ENCODE peak calls at places on chromosomes 11 and 22, in four cellular contexts. One of them, this sample, is unnamed.

GRCh38 chr11:3227568-3228444 is 4.4 kb downstream of the MRGPRE start:
- DNase-seq in A549: no peak
- DNase-seq in ovary: no peak
- DNase-seq in erythroblast: no peak
- DNase-seq in this sample: no peak

GRCh38 chr11:13448876-13449275 is 14.1 kb downstream of the BTBD10 start:
- DNase-seq in erythroblast: no peak
- DNase-seq in A549: no peak
- DNase-seq in ovary: no peak
- DNase-seq in this sample: peak; percentile 28

GRCh38 chr11:102279641-102280170 is 37.6 kb upstream of the BIRC3 start:
- DNase-seq in ovary: no peak
- DNase-seq in erythroblast: no peak
- DNase-seq in A549: no peak
- DNase-seq in this sample: no peak

GRCh38 chr11:110003426-110003825 is 89.8 kb upstream of the ZC3H12C start:
- DNase-seq in erythroblast: no peak
- DNase-seq in A549: no peak
- DNase-seq in ovary: no peak
- DNase-seq in this sample: no peak

GRCh38 chr11:90764691-90765090 is 541.8 kb upstream of the CHORDC1 start:
- DNase-seq in erythroblast: no peak
- DNase-seq in A549: no peak
- DNase-seq in ovary: no peak
- DNase-seq in this sample: no peak

GRCh38 chr11:118657238-118657637 is 22.2 kb downstream of the TREH start:
- DNase-seq in erythroblast: no peak
- DNase-seq in A549: no peak
- DNase-seq in ovary: no peak
- DNase-seq in this sample: no peak

GRCh38 chr11:112634551-112634950 is 326.7 kb upstream of the NCAM1 start:
- DNase-seq in ovary: no peak
- DNase-seq in A549: no peak
- DNase-seq in erythroblast: no peak
- DNase-seq in this sample: no peak

GRCh38 chr11:64900263-64900678 is 16.7 kb downstream of the ATG2A start:
- DNase-seq in ovary: no peak
- DNase-seq in erythroblast: no peak
- DNase-seq in A549: peak; percentile 59
- DNase-seq in this sample: no peak

GRCh38 chr11:2166091-2166851 is 5.3 kb upstream of the INS start:
- DNase-seq in erythroblast: peak; percentile 64
- DNase-seq in ovary: peak; percentile 46
- DNase-seq in A549: no peak
- DNase-seq in this sample: no peak

GRCh38 chr22:47457021-47457420 is 694.6 kb downstream of the TBC1D22A start:
- DNase-seq in erythroblast: no peak
- DNase-seq in A549: no peak
- DNase-seq in ovary: no peak
- DNase-seq in this sample: no peak

GRCh38 chr22:19612866-19613572 is 88.8 kb upstream of the CLDN5 start:
- DNase-seq in A549: no peak
- DNase-seq in erythroblast: no peak
- DNase-seq in ovary: no peak
- DNase-seq in this sample: no peak

DNA sequence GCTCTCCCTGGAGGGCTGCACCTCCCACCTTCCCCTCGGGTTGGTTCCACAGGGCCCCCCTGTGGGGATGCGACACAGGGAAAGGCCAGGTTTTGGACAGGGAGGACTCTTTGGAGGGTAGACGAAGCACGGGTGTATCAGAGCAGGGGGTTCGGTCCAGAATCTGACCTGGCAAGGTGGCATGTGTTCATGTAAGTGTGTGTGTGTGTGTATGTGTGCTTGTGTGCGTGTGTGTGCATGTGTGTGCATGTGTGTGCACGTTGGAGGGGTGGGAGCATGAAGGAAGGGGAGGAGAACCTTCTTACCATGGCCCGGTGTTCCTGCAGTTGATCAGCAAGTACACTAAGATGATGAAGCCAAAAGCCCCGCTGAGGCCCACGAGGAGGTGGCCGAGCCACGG is 14.7 kb downstream of the IL2RB start:
- DNase-seq in erythroblast: no peak
- DNase-seq in A549: no peak
- DNase-seq in ovary: no peak
- DNase-seq in this sample: peak; percentile 5
- TF ChIP-seq POLR2A in erythroblast: no peak
- TF ChIP-seq POLR2A in A549: no peak
- TF ChIP-seq POLR2A in ovary: no peak
- TF ChIP-seq POLR2A in this sample: no peak

GRCh38 chr11:4454031-4454430 is 4.9 kb downstream of the OR52K2 start:
- DNase-seq in erythroblast: no peak
- DNase-seq in ovary: no peak
- DNase-seq in A549: no peak
- DNase-seq in this sample: no peak
- TF ChIP-seq POLR2A in erythroblast: no peak
- TF ChIP-seq POLR2A in ovary: no peak
- TF ChIP-seq POLR2A in A549: no peak
- TF ChIP-seq POLR2A in this sample: no peak

GRCh38 chr11:125445731-125446130 is 50.3 kb downstream of the FEZ1 start:
- DNase-seq in erythroblast: no peak
- DNase-seq in ovary: no peak
- DNase-seq in A549: no peak
- DNase-seq in this sample: no peak
- TF ChIP-seq POLR2A in erythroblast: no peak
- TF ChIP-seq POLR2A in ovary: no peak
- TF ChIP-seq POLR2A in A549: no peak
- TF ChIP-seq POLR2A in this sample: no peak

GRCh38 chr11:121417607-121418006 is 34.5 kb upstream of the SORL1 start:
- DNase-seq in A549: no peak
- DNase-seq in ovary: no peak
- DNase-seq in erythroblast: no peak
- DNase-seq in this sample: no peak
- TF ChIP-seq POLR2A in A549: no peak
- TF ChIP-seq POLR2A in ovary: no peak
- TF ChIP-seq POLR2A in erythroblast: no peak
- TF ChIP-seq POLR2A in this sample: no peak

GRCh38 chr22:30266445-30267381 is at the start of gene OSM:
- DNase-seq in A549: no peak
- DNase-seq in ovary: no peak
- DNase-seq in erythroblast: peak; percentile 84
- DNase-seq in this sample: peak; percentile 62
- TF ChIP-seq POLR2A in A549: no peak
- TF ChIP-seq POLR2A in ovary: no peak
- TF ChIP-seq POLR2A in erythroblast: peak; percentile 76
- TF ChIP-seq POLR2A in this sample: no peak

GRCh38 chr11:60951909-60952741 is at the start of gene SLC15A3:
- DNase-seq in erythroblast: no peak
- DNase-seq in A549: no peak
- DNase-seq in ovary: peak; percentile 62
- DNase-seq in this sample: peak; percentile 83
- TF ChIP-seq POLR2A in erythroblast: no peak
- TF ChIP-seq POLR2A in A549: no peak
- TF ChIP-seq POLR2A in ovary: no peak
- TF ChIP-seq POLR2A in this sample: peak; percentile 9

DNA sequence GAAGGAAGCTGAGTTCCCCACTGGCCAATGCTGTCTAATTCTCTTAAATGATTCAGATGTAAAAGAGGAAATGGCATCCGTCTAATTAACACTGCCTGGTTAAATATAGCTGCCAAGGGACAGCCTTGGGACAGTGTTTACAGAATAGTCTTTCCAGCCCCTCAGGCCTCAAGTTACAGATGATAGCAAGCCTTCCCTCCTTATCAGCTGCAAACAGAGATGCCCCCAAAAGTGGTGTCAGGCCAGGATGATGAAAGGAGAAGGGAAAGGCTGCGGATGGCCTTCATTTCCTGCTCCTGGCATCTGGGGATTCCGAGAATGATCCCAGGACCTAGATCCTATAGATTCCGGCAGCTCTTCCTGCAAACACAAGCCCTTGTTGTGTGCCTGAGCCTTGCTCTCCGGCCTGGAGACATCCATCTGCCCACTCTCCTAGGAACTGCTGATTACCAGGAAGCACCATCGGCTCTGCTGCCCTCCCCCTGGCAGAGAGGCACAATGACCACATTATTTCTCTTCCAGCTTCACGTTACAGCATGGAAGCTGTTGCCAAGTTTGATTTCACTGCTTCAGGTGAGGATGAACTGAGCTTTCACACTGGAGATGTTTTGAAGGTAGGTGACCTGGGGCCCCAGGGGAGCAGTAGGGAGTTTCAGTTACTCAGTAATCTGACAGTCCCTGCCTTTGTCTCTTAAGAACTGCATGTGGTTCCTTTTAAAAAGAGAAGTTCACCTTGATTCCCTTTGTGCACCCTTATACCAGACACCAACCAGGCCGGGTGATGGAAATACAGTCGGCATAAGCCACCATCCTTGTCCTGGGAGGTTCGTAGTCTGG is 13.4 kb upstream of the TMA7B start:
- DNase-seq in A549: no peak
- DNase-seq in ovary: no peak
- DNase-seq in erythroblast: peak; percentile 94
- DNase-seq in this sample: no peak
- TF ChIP-seq POLR2A in A549: no peak
- TF ChIP-seq POLR2A in ovary: no peak
- TF ChIP-seq POLR2A in erythroblast: peak; percentile 83
- TF ChIP-seq POLR2A in this sample: no peak

GRCh38 chr22:38316340-38317236 is 645 bp downstream of the CSNK1E start:
- DNase-seq in erythroblast: peak; percentile 66
- DNase-seq in ovary: peak; percentile 82
- DNase-seq in A549: no peak
- DNase-seq in this sample: peak; percentile 76

GRCh38 chr22:38315801-38316339 is 1.4 kb downstream of the CSNK1E start:
- DNase-seq in erythroblast: no peak
- DNase-seq in A549: no peak
- DNase-seq in ovary: no peak
- DNase-seq in this sample: no peak

GRCh38 chr22:38314140-38314991 is 2.9 kb downstream of the CSNK1E start:
- DNase-seq in erythroblast: no peak
- DNase-seq in A549: no peak
- DNase-seq in ovary: no peak
- DNase-seq in this sample: no peak

GRCh38 chr22:38313384-38313955 is 3.8 kb downstream of the CSNK1E start:
- DNase-seq in erythroblast: no peak
- DNase-seq in ovary: peak; percentile 94
- DNase-seq in A549: no peak
- DNase-seq in this sample: peak; percentile 87

GRCh38 chr22:38314992-38315800 is 2.0 kb downstream of the CSNK1E start:
- DNase-seq in ovary: no peak
- DNase-seq in erythroblast: no peak
- DNase-seq in A549: no peak
- DNase-seq in this sample: peak; percentile 53
- TF ChIP-seq POLR2A in ovary: no peak
- TF ChIP-seq POLR2A in erythroblast: no peak
- TF ChIP-seq POLR2A in A549: no peak
- TF ChIP-seq POLR2A in this sample: no peak

GRCh38 chr22:39221999-39222686 is 22.6 kb downstream of the PDGFB start:
- DNase-seq in erythroblast: no peak
- DNase-seq in ovary: peak; percentile 1
- DNase-seq in A549: no peak
- DNase-seq in this sample: peak; percentile 7

GRCh38 chr22:39219071-39220050 is 25.4 kb downstream of the PDGFB start:
- DNase-seq in ovary: no peak
- DNase-seq in erythroblast: no peak
- DNase-seq in A549: no peak
- DNase-seq in this sample: no peak

GRCh38 chr22:39223091-39223710 is 21.6 kb downstream of the PDGFB start:
- DNase-seq in ovary: peak; percentile 7
- DNase-seq in A549: no peak
- DNase-seq in erythroblast: no peak
- DNase-seq in this sample: no peak

GRCh38 chr22:39220897-39221850 is 23.6 kb downstream of the PDGFB start:
- DNase-seq in A549: no peak
- DNase-seq in erythroblast: no peak
- DNase-seq in ovary: peak; percentile 6
- DNase-seq in this sample: peak; percentile 66

DNA sequence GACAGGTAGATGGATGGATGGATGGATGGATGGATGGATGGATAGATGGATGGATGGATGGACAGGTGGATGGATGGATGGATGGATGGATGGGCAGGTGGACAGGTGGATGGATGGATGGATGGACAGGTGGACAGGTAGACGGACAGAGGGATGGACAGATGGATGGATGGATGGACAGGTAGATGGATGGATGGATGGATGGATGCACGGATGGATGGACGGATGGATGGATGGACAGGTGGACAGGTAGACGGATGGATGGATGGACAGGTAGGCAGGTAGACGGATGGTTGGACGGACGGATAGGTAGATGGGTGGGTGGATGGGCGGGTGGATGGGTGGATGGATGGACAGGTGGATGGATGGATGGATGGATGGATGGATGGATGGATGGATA is 24.3 kb downstream of the PDGFB start:
- DNase-seq in ovary: no peak
- DNase-seq in A549: no peak
- DNase-seq in erythroblast: no peak
- DNase-seq in this sample: peak; percentile 3
- TF ChIP-seq POLR2A in ovary: no peak
- TF ChIP-seq POLR2A in A549: no peak
- TF ChIP-seq POLR2A in erythroblast: no peak
- TF ChIP-seq POLR2A in this sample: no peak

GRCh38 chr11:66646875-66647274 is 8.4 kb downstream of the RBM4 start:
- DNase-seq in erythroblast: no peak
- DNase-seq in ovary: no peak
- DNase-seq in A549: no peak
- DNase-seq in this sample: no peak
- TF ChIP-seq POLR2A in erythroblast: no peak
- TF ChIP-seq POLR2A in ovary: no peak
- TF ChIP-seq POLR2A in A549: no peak
- TF ChIP-seq POLR2A in this sample: no peak